ENCODE peak calls at places on chromosomes 1 and 21, in four cellular contexts. D, T, Z and N are unnamed samples.

GRCh38 chr1:230754831-230755230 is 7.6 kb downstream of the CAPN9 start:
- DNase-seq in D (no peak), T (no peak), Z (no peak), N (no peak)

GRCh38 chr1:162617513-162617912 is 14.8 kb upstream of the DDR2 start:
- DNase-seq in D (no peak), T (no peak), Z (no peak), N (no peak)

GRCh38 chr1:162141273-162142023 is 72.0 kb downstream of the NOS1AP start:
- DNase-seq in D (no peak), T (no peak), Z (no peak), N (peak)

GRCh38 chr1:151612506-151613274 is 840 bp downstream of the SNX27 start:
- DNase-seq in D (peak), T (peak), Z (peak), N (no peak)

GRCh38 chr1:28955930-28956552 is 41.7 kb downstream of the EPB41 start:
- DNase-seq in D (no peak), T (no peak), Z (no peak), N (no peak)

GRCh38 chr1:30852026-30852425 is 56.5 kb downstream of the SDC3 start:
- DNase-seq in D (no peak), T (no peak), Z (peak), N (peak)

GRCh38 chr1:24929876-24930702 is at the start of gene RUNX3:
- DNase-seq in D (peak), T (no peak), Z (no peak), N (no peak)

GRCh38 chr21:45640001-45640887 is 3.3 kb upstream of the PCBP3 start:
- DNase-seq in D (peak), T (no peak), Z (no peak), N (no peak)

GRCh38 chr1:45375104-45376090 is 35.2 kb upstream of the MUTYH start:
- DNase-seq in D (no peak), T (no peak), Z (no peak), N (no peak)

GRCh38 chr21:27700974-27701614 is 734.2 kb upstream of the ADAMTS5 start:
- DNase-seq in D (peak), T (peak), Z (peak), N (peak)

GRCh38 chr1:198318092-198318491 is 161.3 kb downstream of the NEK7 start:
- DNase-seq in D (no peak), T (no peak), Z (no peak), N (no peak)

GRCh38 chr1:237736372-237737029 is 154.2 kb downstream of the ZP4 start:
- DNase-seq in D (peak), T (no peak), Z (no peak), N (no peak)

GRCh38 chr1:109603229-109603628 is 16.2 kb downstream of the GNAT2 start:
- DNase-seq in D (no peak), T (no peak), Z (no peak), N (no peak)

GRCh38 chr1:66284746-66285145 is 249.2 kb upstream of the SGIP1 start:
- DNase-seq in D (no peak), T (no peak), Z (no peak), N (no peak)

GRCh38 chr1:181497870-181498269 is 14.6 kb downstream of the CACNA1E start:
- DNase-seq in D (no peak), T (no peak), Z (no peak), N (no peak)

GRCh38 chr1:71621785-71622184 is 541.0 kb upstream of the ZRANB2 start:
- DNase-seq in D (no peak), T (no peak), Z (no peak), N (peak)

GRCh38 chr1:105102385-105102784 is 1352.7 kb downstream of the AMY1C start:
- DNase-seq in D (no peak), T (no peak), Z (no peak), N (no peak)

GRCh38 chr1:220954321-220954720 is 75.1 kb downstream of the HLX start:
- DNase-seq in D (no peak), T (no peak), Z (no peak), N (no peak)

GRCh38 chr1:41576620-41577019 is 92.1 kb upstream of the EDN2 start:
- DNase-seq in D (no peak), T (no peak), Z (no peak), N (no peak)

GRCh38 chr1:6546326-6546725 is 8.0 kb downstream of the NOL9 start:
- DNase-seq in D (no peak), T (no peak), Z (no peak), N (no peak)

GRCh38 chr1:54714881-54715492 is 674 bp upstream of the TTC4 start:
- DNase-seq in D (no peak), T (no peak), Z (no peak), N (no peak)

GRCh38 chr1:118294817-118295486 is 109.9 kb upstream of the SPAG17 start:
- DNase-seq in D (no peak), T (no peak), Z (no peak), N (no peak)

GRCh38 chr1:178031856-178032320 is 62.0 kb upstream of the RASAL2 start:
- DNase-seq in D (peak), T (peak), Z (peak), N (peak)

GRCh38 chr1:26122988-26123973 is 11.7 kb downstream of the PDIK1L start:
- DNase-seq in D (no peak), T (no peak), Z (no peak), N (peak)

GRCh38 chr1:26126321-26127084 is 14.9 kb downstream of the PDIK1L start:
- DNase-seq in D (no peak), T (no peak), Z (no peak), N (peak)

GRCh38 chr1:26125946-26126320 is 14.3 kb downstream of the PDIK1L start:
- DNase-seq in D (no peak), T (no peak), Z (no peak), N (no peak)

GRCh38 chr1:26124433-26125318 is 13.1 kb downstream of the PDIK1L start:
- DNase-seq in D (no peak), T (no peak), Z (no peak), N (no peak)

DNA sequence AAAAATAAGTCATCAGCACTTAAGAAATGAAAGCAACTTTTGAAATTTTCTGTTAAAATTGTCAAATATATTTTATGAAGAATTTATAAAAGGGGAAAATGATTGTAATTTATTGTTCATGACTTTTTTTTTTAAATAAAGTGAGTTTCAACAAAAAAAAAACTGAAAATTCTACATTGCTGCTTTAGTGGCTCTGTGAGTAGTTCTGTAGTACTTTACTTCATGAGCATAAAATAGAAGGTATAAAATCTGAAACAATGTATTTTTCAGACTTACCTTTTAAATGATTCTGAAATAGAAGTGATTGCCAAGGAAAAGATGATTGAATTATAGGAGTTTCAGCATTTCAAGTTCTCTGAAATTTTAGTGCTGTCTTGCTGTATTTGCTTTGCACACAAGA is 13.8 kb downstream of the PDIK1L start:
- DNase-seq in D (no peak), T (no peak), Z (no peak), N (no peak)
- H3K27ac ChIP-seq in D (no peak), T (no peak), Z (no peak), N (peak)

DNA sequence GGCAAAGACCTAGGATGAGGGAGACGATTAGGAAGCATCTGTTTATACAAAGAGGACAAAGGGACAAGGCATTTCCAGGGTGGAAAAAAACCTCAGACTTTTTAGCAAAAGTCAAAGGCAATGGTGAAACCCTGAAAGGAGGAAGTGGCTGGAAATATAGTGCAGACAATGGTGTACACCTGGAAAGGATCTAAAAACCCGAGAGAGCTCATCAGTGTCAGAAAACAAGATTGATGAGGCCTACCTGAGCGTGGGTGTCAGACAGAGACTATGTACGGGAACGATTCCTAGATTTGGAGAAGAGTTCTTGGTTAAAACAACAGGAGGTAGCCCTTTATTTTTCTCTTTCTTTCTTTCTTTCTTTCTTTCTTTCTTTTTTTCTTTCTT is 68.8 kb upstream of the HUNK start:
- DNase-seq in D (no peak), T (no peak), Z (no peak), N (no peak)
- H3K27ac ChIP-seq in D (no peak), T (no peak), Z (no peak), N (no peak)

DNA sequence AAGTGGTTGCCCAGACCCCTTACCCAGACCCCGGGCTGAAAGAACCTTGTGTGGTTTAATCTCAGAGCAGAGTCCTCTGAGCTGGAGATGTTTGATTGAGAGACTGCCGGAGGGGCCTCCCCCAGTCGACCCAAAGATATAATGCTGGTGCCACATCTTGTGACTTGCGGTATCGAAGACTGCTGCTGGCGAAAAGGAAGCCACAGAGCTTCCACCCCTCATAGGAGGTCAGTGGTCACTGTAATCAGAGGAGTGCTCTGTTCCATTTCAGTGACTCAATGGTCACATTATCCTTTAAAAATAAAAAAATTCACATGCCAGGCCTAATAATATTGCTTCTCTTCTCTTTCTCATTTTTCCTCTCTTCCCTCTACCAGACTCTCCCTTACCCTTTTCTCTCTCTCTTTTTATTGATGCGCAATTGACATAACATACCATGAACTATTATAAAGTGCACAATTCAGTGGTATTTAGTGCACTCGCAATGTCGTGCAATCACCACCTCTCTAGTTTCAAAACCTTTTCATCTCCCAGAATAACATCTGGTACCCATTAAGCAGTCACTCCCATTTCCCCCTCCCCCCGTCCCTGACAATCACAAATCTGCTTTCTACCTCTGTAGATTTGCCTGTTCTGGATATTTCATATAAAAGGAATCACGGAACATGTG is 52.6 kb upstream of the LYST start:
- DNase-seq in D (no peak), T (no peak), Z (no peak), N (no peak)
- H3K27ac ChIP-seq in D (peak), T (no peak), Z (peak), N (peak)

DNA sequence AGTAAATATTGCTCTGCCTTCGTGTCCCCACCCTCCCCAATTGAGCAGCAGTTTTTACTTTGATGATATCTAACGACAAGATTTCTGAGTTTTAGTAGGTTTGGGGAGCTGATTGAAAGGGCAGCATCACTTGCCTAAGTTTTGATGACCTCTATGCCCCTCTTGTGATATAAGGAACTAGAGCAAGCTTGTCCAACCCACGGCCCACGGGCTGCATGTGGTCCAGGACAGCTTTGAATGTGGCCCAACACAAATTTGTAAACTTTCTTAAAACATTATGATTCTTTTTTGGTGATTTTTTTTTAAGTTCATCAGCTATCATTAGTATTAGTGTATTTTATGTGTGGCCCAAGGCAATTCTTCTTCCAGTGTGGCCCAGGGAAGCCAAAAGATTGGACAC is 1.6 kb downstream of the CNIH4 start:
- DNase-seq in D (no peak), T (no peak), Z (no peak), N (no peak)
- H3K27ac ChIP-seq in D (no peak), T (no peak), Z (peak), N (no peak)

GRCh38 chr1:20110679-20111078 is 8.7 kb downstream of the PLA2G2D start:
- DNase-seq in D (no peak), T (no peak), Z (peak), N (peak)
- H3K27ac ChIP-seq in D (no peak), T (no peak), Z (peak), N (peak)

GRCh38 chr1:235013512-235013911 is 115.1 kb downstream of the TOMM20 start:
- DNase-seq in D (no peak), T (no peak), Z (no peak), N (no peak)
- H3K27ac ChIP-seq in D (no peak), T (peak), Z (no peak), N (peak)